ENCODE peak calls at places on chromosomes 12 and 14, in nine cellular contexts. One of them, this sample, is unnamed.

GRCh38 chr12:65634626-65635331 is 189.5 kb upstream of the HMGA2 start:
- DNase-seq in foreskin melanocyte: no peak
- DNase-seq in thoracic aorta: no peak
- DNase-seq in aorta: no peak
- DNase-seq in NCI-H2081: no peak
- DNase-seq in AG04450: no peak
- DNase-seq in progenitor cell of endocrine pancreas: no peak
- DNase-seq in lung: no peak
- DNase-seq in fibroblast of gingiva: peak; percentile 53
- DNase-seq in this sample: no peak

GRCh38 chr14:59632381-59632780 is 55.8 kb upstream of the CCDC175 start:
- DNase-seq in AG04450: no peak
- DNase-seq in NCI-H2081: peak; percentile 59
- DNase-seq in lung: no peak
- DNase-seq in fibroblast of gingiva: no peak
- DNase-seq in aorta: no peak
- DNase-seq in thoracic aorta: no peak
- DNase-seq in foreskin melanocyte: peak; percentile 3
- DNase-seq in progenitor cell of endocrine pancreas: no peak
- DNase-seq in this sample: peak; percentile 58

GRCh38 chr12:29961231-29961630 is 177.5 kb upstream of the TMTC1 start:
- DNase-seq in lung: no peak
- DNase-seq in foreskin melanocyte: peak; percentile 19
- DNase-seq in progenitor cell of endocrine pancreas: no peak
- DNase-seq in aorta: no peak
- DNase-seq in NCI-H2081: no peak
- DNase-seq in AG04450: no peak
- DNase-seq in thoracic aorta: no peak
- DNase-seq in fibroblast of gingiva: no peak
- DNase-seq in this sample: no peak

GRCh38 chr12:111359231-111359913 is 9.5 kb downstream of the PHETA1 start:
- DNase-seq in progenitor cell of endocrine pancreas: no peak
- DNase-seq in NCI-H2081: no peak
- DNase-seq in fibroblast of gingiva: no peak
- DNase-seq in thoracic aorta: no peak
- DNase-seq in aorta: no peak
- DNase-seq in AG04450: no peak
- DNase-seq in foreskin melanocyte: no peak
- DNase-seq in lung: no peak
- DNase-seq in this sample: no peak

GRCh38 chr12:48687595-48687994 is 5.6 kb upstream of the KANSL2 start:
- DNase-seq in aorta: no peak
- DNase-seq in foreskin melanocyte: no peak
- DNase-seq in lung: no peak
- DNase-seq in thoracic aorta: no peak
- DNase-seq in NCI-H2081: no peak
- DNase-seq in AG04450: no peak
- DNase-seq in progenitor cell of endocrine pancreas: no peak
- DNase-seq in fibroblast of gingiva: no peak
- DNase-seq in this sample: no peak

GRCh38 chr14:80269338-80269935 is 58.1 kb upstream of the DIO2 start:
- DNase-seq in lung: no peak
- DNase-seq in foreskin melanocyte: no peak
- DNase-seq in progenitor cell of endocrine pancreas: no peak
- DNase-seq in fibroblast of gingiva: peak; percentile 9
- DNase-seq in NCI-H2081: no peak
- DNase-seq in AG04450: peak; percentile 18
- DNase-seq in aorta: no peak
- DNase-seq in thoracic aorta: no peak
- DNase-seq in this sample: no peak

GRCh38 chr12:56616244-56616643 is 13.9 kb downstream of the BAZ2A start:
- DNase-seq in NCI-H2081: no peak
- DNase-seq in fibroblast of gingiva: no peak
- DNase-seq in foreskin melanocyte: no peak
- DNase-seq in AG04450: no peak
- DNase-seq in aorta: no peak
- DNase-seq in lung: no peak
- DNase-seq in progenitor cell of endocrine pancreas: no peak
- DNase-seq in thoracic aorta: no peak
- DNase-seq in this sample: no peak

GRCh38 chr14:103185051-103186027 is 62.1 kb downstream of the TNFAIP2 start:
- DNase-seq in thoracic aorta: no peak
- DNase-seq in aorta: no peak
- DNase-seq in fibroblast of gingiva: no peak
- DNase-seq in progenitor cell of endocrine pancreas: no peak
- DNase-seq in foreskin melanocyte: peak; percentile 19
- DNase-seq in lung: no peak
- DNase-seq in AG04450: no peak
- DNase-seq in NCI-H2081: peak; percentile 54
- DNase-seq in this sample: no peak

GRCh38 chr12:120013659-120014380 is 24.8 kb downstream of the BICDL1 start:
- DNase-seq in AG04450: no peak
- DNase-seq in lung: no peak
- DNase-seq in fibroblast of gingiva: no peak
- DNase-seq in foreskin melanocyte: no peak
- DNase-seq in progenitor cell of endocrine pancreas: no peak
- DNase-seq in NCI-H2081: no peak
- DNase-seq in aorta: no peak
- DNase-seq in thoracic aorta: no peak
- DNase-seq in this sample: no peak

GRCh38 chr12:124162151-124163110 is 132.5 kb upstream of the RFLNA start:
- DNase-seq in thoracic aorta: no peak
- DNase-seq in fibroblast of gingiva: no peak
- DNase-seq in foreskin melanocyte: no peak
- DNase-seq in lung: no peak
- DNase-seq in AG04450: no peak
- DNase-seq in aorta: no peak
- DNase-seq in NCI-H2081: no peak
- DNase-seq in progenitor cell of endocrine pancreas: no peak
- DNase-seq in this sample: no peak

GRCh38 chr12:120230326-120230973 is 29.5 kb upstream of the RPLP0 start:
- DNase-seq in fibroblast of gingiva: peak; percentile 95
- DNase-seq in AG04450: peak; percentile 94
- DNase-seq in progenitor cell of endocrine pancreas: no peak
- DNase-seq in NCI-H2081: no peak
- DNase-seq in foreskin melanocyte: no peak
- DNase-seq in thoracic aorta: peak; percentile 38
- DNase-seq in aorta: no peak
- DNase-seq in lung: peak; percentile 56
- DNase-seq in this sample: peak; percentile 85